ENCODE peak calls at places on chromosome 3, in seven cellular contexts. Y, I, L, G, B, P and J are unnamed samples.

GRCh38 chr3:35426581-35426980 is 212.7 kb upstream of the ARPP21 start:
- DNase-seq in Y (no peak), I (no peak), L (no peak), G (no peak), B (no peak), P (no peak), J (no peak)

GRCh38 chr3:40971191-40972168 is 227.8 kb upstream of the CTNNB1 start:
- DNase-seq in Y (peak), I (peak), L (peak), G (no peak), B (peak), P (no peak), J (peak)

GRCh38 chr3:18425641-18426403 is 683 bp upstream of the SATB1 start:
- DNase-seq in Y (peak), I (no peak), L (no peak), G (peak), B (peak), P (peak), J (peak)

GRCh38 chr3:9970020-9970652 is 16.5 kb downstream of the EMC3 start:
- DNase-seq in Y (no peak), I (peak), L (peak), G (no peak), B (peak), P (no peak), J (no peak)

GRCh38 chr3:10594915-10595314 is 89.5 kb upstream of the ATP2B2 start:
- DNase-seq in Y (no peak), I (peak), L (peak), G (peak), B (peak), P (no peak), J (peak)

GRCh38 chr3:100027321-100027720 is 87.0 kb downstream of the FILIP1L start:
- DNase-seq in Y (no peak), I (no peak), L (no peak), G (no peak), B (no peak), P (no peak), J (no peak)

GRCh38 chr3:66466606-66467270 is 34.1 kb downstream of the LRIG1 start:
- DNase-seq in Y (no peak), I (no peak), L (no peak), G (no peak), B (no peak), P (no peak), J (no peak)

GRCh38 chr3:123157598-123158287 is 44.0 kb upstream of the SEC22A start:
- DNase-seq in Y (no peak), I (no peak), L (no peak), G (no peak), B (no peak), P (no peak), J (no peak)

GRCh38 chr3:74643636-74644035 is 29.2 kb upstream of the CNTN3 start:
- DNase-seq in Y (peak), I (peak), L (peak), G (no peak), B (peak), P (no peak), J (no peak)

GRCh38 chr3:178705925-178706324 is 169.7 kb downstream of the KCNMB2 start:
- DNase-seq in Y (no peak), I (peak), L (peak), G (no peak), B (no peak), P (no peak), J (no peak)

GRCh38 chr3:182214406-182214805 is 502.7 kb downstream of the SOX2 start:
- DNase-seq in Y (peak), I (no peak), L (peak), G (no peak), B (no peak), P (no peak), J (no peak)

GRCh38 chr3:21310176-21310575 is 440.8 kb downstream of the ZNF385D start:
- DNase-seq in Y (no peak), I (peak), L (no peak), G (no peak), B (no peak), P (no peak), J (no peak)

GRCh38 chr3:20405731-20406130 is 219.7 kb upstream of the SGO1 start:
- DNase-seq in Y (no peak), I (peak), L (peak), G (no peak), B (peak), P (no peak), J (no peak)

GRCh38 chr3:39255503-39256325 is 24.1 kb downstream of the CX3CR1 start:
- DNase-seq in Y (no peak), I (no peak), L (no peak), G (no peak), B (no peak), P (no peak), J (peak)

GRCh38 chr3:29514170-29514569 is 233.3 kb downstream of the RBMS3 start:
- DNase-seq in Y (no peak), I (no peak), L (peak), G (no peak), B (peak), P (no peak), J (no peak)

GRCh38 chr3:149536429-149536828 is 61.9 kb downstream of the TM4SF4 start:
- DNase-seq in Y (peak), I (no peak), L (peak), G (no peak), B (peak), P (peak), J (no peak)

GRCh38 chr3:64408770-64409169 is 183.5 kb upstream of the PRICKLE2 start:
- DNase-seq in Y (no peak), I (peak), L (peak), G (no peak), B (no peak), P (no peak), J (no peak)

GRCh38 chr3:11718582-11719405 is 75.1 kb upstream of the VGLL4 start:
- DNase-seq in Y (peak), I (peak), L (peak), G (no peak), B (peak), P (peak), J (peak)

GRCh38 chr3:123159926-123160635 is 41.7 kb upstream of the SEC22A start:
- DNase-seq in Y (no peak), I (no peak), L (no peak), G (no peak), B (no peak), P (no peak), J (no peak)

GRCh38 chr3:118337649-118338048 is 697.0 kb downstream of the IGSF11 start:
- DNase-seq in Y (no peak), I (no peak), L (no peak), G (no peak), B (no peak), P (no peak), J (no peak)

GRCh38 chr3:156131241-156131640 is 10.9 kb downstream of the KCNAB1 start:
- DNase-seq in Y (no peak), I (no peak), L (no peak), G (no peak), B (no peak), P (no peak), J (no peak)

GRCh38 chr3:156131799-156132198 is 11.4 kb downstream of the KCNAB1 start:
- DNase-seq in Y (no peak), I (no peak), L (no peak), G (no peak), B (no peak), P (no peak), J (no peak)

GRCh38 chr3:156132313-156132712 is 11.9 kb downstream of the KCNAB1 start:
- DNase-seq in Y (no peak), I (no peak), L (no peak), G (no peak), B (no peak), P (no peak), J (no peak)

GRCh38 chr3:156140196-156140595 is 19.8 kb downstream of the KCNAB1 start:
- DNase-seq in Y (no peak), I (no peak), L (no peak), G (no peak), B (no peak), P (no peak), J (no peak)

GRCh38 chr3:156135921-156136655 is 15.7 kb downstream of the KCNAB1 start:
- DNase-seq in Y (no peak), I (no peak), L (peak), G (no peak), B (no peak), P (no peak), J (peak)
- TF ChIP-seq CTCF in Y (no peak), I (peak), L (peak), G (no peak), B (peak), P (no peak), J (peak)

GRCh38 chr3:50971487-50971924 is 296.8 kb downstream of the DOCK3 start:
- DNase-seq in Y (no peak), I (peak), L (peak), G (peak), B (peak), P (no peak), J (peak)
- TF ChIP-seq CTCF in Y (peak), I (peak), L (peak), G (peak), B (peak), P (peak), J (peak)

GRCh38 chr3:192409838-192410683 is 317.3 kb downstream of the FGF12 start:
- DNase-seq in Y (peak), I (no peak), L (no peak), G (no peak), B (peak), P (no peak), J (no peak)
- TF ChIP-seq CTCF in Y (no peak), I (no peak), L (no peak), G (no peak), B (no peak), P (no peak), J (no peak)

DNA sequence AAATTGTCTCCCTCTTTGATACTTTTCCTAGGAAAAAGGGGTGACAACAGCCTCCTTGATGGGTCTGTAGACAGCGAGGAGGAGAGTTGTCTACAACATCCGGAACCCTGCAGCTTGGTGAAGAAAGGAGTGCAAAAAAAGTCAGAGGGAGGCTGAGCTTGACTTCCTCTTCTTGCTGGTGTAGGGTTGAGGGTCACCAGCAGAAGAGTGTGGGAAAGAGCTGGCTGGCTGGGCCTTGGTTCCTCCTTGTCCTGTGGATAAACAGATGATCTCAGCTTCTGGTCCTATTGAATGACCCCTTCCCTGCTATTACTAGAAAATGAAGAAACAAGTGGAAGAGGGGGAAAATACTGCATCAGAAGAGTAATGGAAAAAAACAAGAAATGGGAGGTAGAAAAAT is 20.4 kb downstream of the SLC7A14 start:
- DNase-seq in Y (no peak), I (no peak), L (no peak), G (no peak), B (no peak), P (no peak), J (no peak)
- TF ChIP-seq CTCF in Y (no peak), I (no peak), L (no peak), G (no peak), B (no peak), P (no peak), J (no peak)

GRCh38 chr3:12943124-12944021 is 102.0 kb upstream of the RPL32 start:
- DNase-seq in Y (peak), I (no peak), L (no peak), G (no peak), B (no peak), P (no peak), J (no peak)
- TF ChIP-seq CTCF in Y (no peak), I (no peak), L (no peak), G (no peak), B (no peak), P (no peak), J (no peak)

GRCh38 chr3:36733723-36734122 is 30.6 kb downstream of the DCLK3 start:
- DNase-seq in Y (no peak), I (no peak), L (no peak), G (no peak), B (no peak), P (no peak), J (no peak)

GRCh38 chr3:36733162-36733696 is 31.1 kb downstream of the DCLK3 start:
- DNase-seq in Y (no peak), I (no peak), L (no peak), G (no peak), B (no peak), P (no peak), J (no peak)

GRCh38 chr3:36734742-36735141 is 29.6 kb downstream of the DCLK3 start:
- DNase-seq in Y (no peak), I (peak), L (no peak), G (no peak), B (no peak), P (no peak), J (no peak)

GRCh38 chr3:36730965-36731364 is 33.4 kb downstream of the DCLK3 start:
- DNase-seq in Y (no peak), I (no peak), L (no peak), G (no peak), B (no peak), P (no peak), J (no peak)

GRCh38 chr3:36729204-36730056 is 34.9 kb downstream of the DCLK3 start:
- DNase-seq in Y (no peak), I (peak), L (peak), G (no peak), B (peak), P (no peak), J (no peak)
- TF ChIP-seq CTCF in Y (peak), I (peak), L (peak), G (peak), B (peak), P (peak), J (peak)